ENCODE peak calls at places on chromosomes 4 and X, in four cellular contexts. One of them, this sample, is unnamed.

GRCh38 chrX:44705817-44706551 is 137.8 kb upstream of the DUSP21 start:
- DNase-seq in OCI-LY7: no peak
- DNase-seq in Panc1: no peak
- DNase-seq in fibroblast of mammary gland: no peak
- DNase-seq in this sample: no peak

GRCh38 chr4:114040319-114041116 is 61.1 kb upstream of the ARSJ start:
- DNase-seq in OCI-LY7: no peak
- DNase-seq in Panc1: no peak
- DNase-seq in fibroblast of mammary gland: no peak
- DNase-seq in this sample: no peak

GRCh38 chr4:88008133-88008621 is 742 bp downstream of the PKD2 start:
- DNase-seq in OCI-LY7: peak
- DNase-seq in fibroblast of mammary gland: peak
- DNase-seq in Panc1: no peak
- DNase-seq in this sample: peak

GRCh38 chr4:158895797-158896442 is 127.1 kb downstream of the FNIP2 start:
- DNase-seq in OCI-LY7: peak
- DNase-seq in fibroblast of mammary gland: peak
- DNase-seq in Panc1: no peak
- DNase-seq in this sample: no peak

GRCh38 chr4:36758312-36758690 is 476.9 kb downstream of the DTHD1 start:
- DNase-seq in Panc1: no peak
- DNase-seq in OCI-LY7: no peak
- DNase-seq in fibroblast of mammary gland: no peak
- DNase-seq in this sample: no peak

GRCh38 chr4:173362666-173363065 is 8.1 kb upstream of the SAP30 start:
- DNase-seq in OCI-LY7: no peak
- DNase-seq in fibroblast of mammary gland: no peak
- DNase-seq in Panc1: no peak
- DNase-seq in this sample: no peak

GRCh38 chr4:7240341-7240740 is 48.0 kb downstream of the SORCS2 start:
- DNase-seq in Panc1: no peak
- DNase-seq in fibroblast of mammary gland: no peak
- DNase-seq in OCI-LY7: no peak
- DNase-seq in this sample: no peak

GRCh38 chr4:121243476-121243875 is 79.4 kb upstream of the TNIP3 start:
- DNase-seq in fibroblast of mammary gland: peak
- DNase-seq in OCI-LY7: no peak
- DNase-seq in Panc1: no peak
- DNase-seq in this sample: no peak

GRCh38 chrX:9758239-9758638 is 7.4 kb downstream of the GPR143 start:
- DNase-seq in OCI-LY7: no peak
- DNase-seq in Panc1: no peak
- DNase-seq in fibroblast of mammary gland: no peak
- DNase-seq in this sample: no peak

GRCh38 chrX:103806862-103807474 is 25.1 kb downstream of the RAB9B start:
- DNase-seq in Panc1: no peak
- DNase-seq in OCI-LY7: no peak
- DNase-seq in fibroblast of mammary gland: no peak
- DNase-seq in this sample: no peak

GRCh38 chr4:153257151-153257620 is 52.9 kb downstream of the TRIM2 start:
- DNase-seq in fibroblast of mammary gland: peak
- DNase-seq in Panc1: no peak
- DNase-seq in OCI-LY7: no peak
- DNase-seq in this sample: peak

GRCh38 chrX:15915959-15916703 is 61.5 kb upstream of the AP1S2 start:
- DNase-seq in Panc1: no peak
- DNase-seq in OCI-LY7: no peak
- DNase-seq in fibroblast of mammary gland: peak
- DNase-seq in this sample: no peak

GRCh38 chr4:181946902-181947301 is 296.3 kb upstream of the TENM3 start:
- DNase-seq in fibroblast of mammary gland: no peak
- DNase-seq in Panc1: no peak
- DNase-seq in OCI-LY7: no peak
- DNase-seq in this sample: no peak

GRCh38 chr4:43362875-43363636 is 470.5 kb downstream of the GRXCR1 start:
- DNase-seq in OCI-LY7: no peak
- DNase-seq in fibroblast of mammary gland: no peak
- DNase-seq in Panc1: no peak
- DNase-seq in this sample: no peak

GRCh38 chrX:10011991-10012390 is 44.8 kb downstream of the CLDN34 start:
- DNase-seq in Panc1: no peak
- DNase-seq in fibroblast of mammary gland: no peak
- DNase-seq in OCI-LY7: no peak
- DNase-seq in this sample: no peak

GRCh38 chr4:87128006-87128705 is 92.3 kb downstream of the KLHL8 start:
- DNase-seq in fibroblast of mammary gland: no peak
- DNase-seq in Panc1: no peak
- DNase-seq in OCI-LY7: no peak
- DNase-seq in this sample: no peak

GRCh38 chrX:47243351-47243750 is 10.5 kb downstream of the USP11 start:
- DNase-seq in Panc1: no peak
- DNase-seq in fibroblast of mammary gland: no peak
- DNase-seq in OCI-LY7: no peak
- DNase-seq in this sample: no peak

GRCh38 chrX:84047339-84047738 is 140.7 kb downstream of the RPS6KA6 start:
- DNase-seq in Panc1: no peak
- DNase-seq in OCI-LY7: no peak
- DNase-seq in fibroblast of mammary gland: no peak
- DNase-seq in this sample: no peak

GRCh38 chr4:83110222-83110945 is 4.1 kb downstream of the PLAC8 start:
- DNase-seq in OCI-LY7: peak
- DNase-seq in fibroblast of mammary gland: peak
- DNase-seq in Panc1: peak
- DNase-seq in this sample: peak

GRCh38 chr4:8133897-8134542 is 24.6 kb downstream of the ABLIM2 start:
- DNase-seq in Panc1: no peak
- DNase-seq in fibroblast of mammary gland: no peak
- DNase-seq in OCI-LY7: no peak
- DNase-seq in this sample: no peak

GRCh38 chrX:13652256-13653021 is 502 bp upstream of the TCEANC start:
- DNase-seq in fibroblast of mammary gland: peak
- DNase-seq in Panc1: no peak
- DNase-seq in OCI-LY7: no peak
- DNase-seq in this sample: no peak

GRCh38 chrX:109855501-109855900 is 122.4 kb upstream of the ACSL4 start:
- DNase-seq in fibroblast of mammary gland: no peak
- DNase-seq in OCI-LY7: no peak
- DNase-seq in Panc1: no peak
- DNase-seq in this sample: no peak

GRCh38 chr4:10655968-10656367 is 28.6 kb downstream of the CLNK start:
- DNase-seq in Panc1: peak
- DNase-seq in OCI-LY7: no peak
- DNase-seq in fibroblast of mammary gland: peak
- DNase-seq in this sample: no peak

GRCh38 chr4:41599192-41599786 is 61.3 kb downstream of the LIMCH1 start:
- DNase-seq in OCI-LY7: no peak
- DNase-seq in fibroblast of mammary gland: no peak
- DNase-seq in Panc1: no peak
- DNase-seq in this sample: no peak

GRCh38 chrX:20397587-20397986 is 130.9 kb upstream of the RPS6KA3 start:
- DNase-seq in Panc1: no peak
- DNase-seq in fibroblast of mammary gland: no peak
- DNase-seq in OCI-LY7: no peak
- DNase-seq in this sample: no peak

GRCh38 chr4:94880976-94881375 is 123.2 kb downstream of the BMPR1B start:
- DNase-seq in fibroblast of mammary gland: peak
- DNase-seq in OCI-LY7: no peak
- DNase-seq in Panc1: no peak
- DNase-seq in this sample: no peak

GRCh38 chrX:95539041-95539440 is 1145.6 kb upstream of the DIAPH2 start:
- DNase-seq in Panc1: no peak
- DNase-seq in fibroblast of mammary gland: no peak
- DNase-seq in OCI-LY7: no peak
- DNase-seq in this sample: no peak

GRCh38 chrX:47958943-47959342 is 44.8 kb downstream of the ZNF182 start:
- DNase-seq in Panc1: no peak
- DNase-seq in OCI-LY7: peak
- DNase-seq in fibroblast of mammary gland: peak
- DNase-seq in this sample: no peak

DNA sequence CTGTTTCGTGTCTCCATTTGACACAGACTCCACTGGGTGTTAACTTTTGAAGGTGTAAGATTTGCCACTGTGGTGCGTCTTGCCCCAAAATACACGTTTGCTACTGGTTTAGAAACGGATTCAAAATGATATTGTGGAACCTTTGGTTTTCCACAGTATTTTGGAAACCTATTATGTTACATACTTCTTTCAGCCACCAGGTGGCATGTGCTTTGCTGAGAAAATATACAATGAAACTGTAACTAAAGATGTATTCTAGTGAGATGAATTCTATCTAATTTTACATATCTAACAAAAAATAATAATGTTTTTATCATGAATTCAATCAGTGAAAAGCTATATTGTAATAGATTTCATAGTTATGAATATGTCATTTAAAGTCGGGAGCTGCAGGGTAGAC is 28.4 kb upstream of the SLITRK4 start:
- DNase-seq in Panc1: no peak
- DNase-seq in OCI-LY7: peak
- DNase-seq in fibroblast of mammary gland: peak
- DNase-seq in this sample: peak
- TF ChIP-seq CTCF in Panc1: peak
- TF ChIP-seq CTCF in OCI-LY7: peak
- TF ChIP-seq CTCF in fibroblast of mammary gland: peak
- TF ChIP-seq CTCF in this sample: peak

GRCh38 chr4:111812760-111813159 is 332.5 kb upstream of the FAM241A start:
- DNase-seq in fibroblast of mammary gland: no peak
- DNase-seq in Panc1: no peak
- DNase-seq in OCI-LY7: no peak
- DNase-seq in this sample: no peak

GRCh38 chr4:111813565-111814140 is 331.6 kb upstream of the FAM241A start:
- DNase-seq in Panc1: no peak
- DNase-seq in fibroblast of mammary gland: no peak
- DNase-seq in OCI-LY7: no peak
- DNase-seq in this sample: no peak

GRCh38 chr4:111811661-111812060 is 333.6 kb upstream of the FAM241A start:
- DNase-seq in OCI-LY7: no peak
- DNase-seq in Panc1: no peak
- DNase-seq in fibroblast of mammary gland: no peak
- DNase-seq in this sample: no peak

DNA sequence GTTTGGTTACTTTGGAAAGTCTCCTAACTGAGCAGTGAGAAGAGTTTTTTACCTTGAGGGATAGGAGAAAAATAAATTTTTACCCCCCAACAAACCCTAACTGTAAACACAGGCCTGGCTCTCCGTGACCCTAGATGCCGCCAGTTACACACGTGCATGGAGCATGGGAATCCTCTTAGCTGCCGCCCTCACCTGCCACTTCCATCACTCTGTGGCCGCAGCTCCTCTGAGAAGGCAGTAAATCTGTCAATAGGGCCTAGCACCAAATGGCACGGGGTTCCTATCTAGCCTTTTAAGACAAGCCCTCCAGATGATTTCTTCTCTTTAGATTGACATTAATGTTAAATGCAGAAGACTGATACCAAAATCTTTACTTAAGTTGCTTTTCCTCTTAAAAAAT is 330.3 kb upstream of the FAM241A start:
- DNase-seq in Panc1: no peak
- DNase-seq in OCI-LY7: no peak
- DNase-seq in fibroblast of mammary gland: no peak
- DNase-seq in this sample: no peak
- TF ChIP-seq CTCF in Panc1: no peak
- TF ChIP-seq CTCF in OCI-LY7: no peak
- TF ChIP-seq CTCF in fibroblast of mammary gland: no peak
- TF ChIP-seq CTCF in this sample: no peak

DNA sequence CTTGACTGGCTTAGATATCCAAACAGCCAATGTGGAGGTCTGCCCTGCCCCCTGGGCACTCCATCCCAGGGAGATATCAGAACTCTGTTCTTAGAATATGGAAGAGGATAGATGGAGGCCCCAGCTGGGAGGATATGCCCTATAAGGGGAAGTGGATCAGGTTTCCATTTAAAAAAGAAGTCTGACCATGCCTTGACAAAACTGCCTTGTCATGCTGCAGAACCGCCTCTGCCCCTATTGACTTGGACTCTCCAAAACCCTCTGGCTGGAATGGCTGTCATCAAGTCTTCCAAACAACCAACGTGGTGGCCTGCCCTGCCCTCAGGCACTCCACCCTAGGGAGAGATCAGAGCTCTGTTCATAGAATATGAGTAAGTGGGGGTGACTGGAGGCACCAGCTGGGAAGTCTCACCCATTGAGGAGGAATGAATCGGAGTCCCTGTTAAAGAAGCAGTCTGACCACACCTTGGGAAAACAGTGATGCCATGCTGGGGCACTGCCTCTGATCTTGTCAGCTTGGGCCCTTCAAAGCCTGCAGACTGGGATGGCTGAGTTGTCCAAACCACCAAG is 114.9 kb downstream of the VSIG4 start:
- DNase-seq in OCI-LY7: no peak
- DNase-seq in Panc1: no peak
- DNase-seq in fibroblast of mammary gland: no peak
- DNase-seq in this sample: no peak
- TF ChIP-seq CTCF in OCI-LY7: no peak
- TF ChIP-seq CTCF in Panc1: no peak
- TF ChIP-seq CTCF in fibroblast of mammary gland: no peak
- TF ChIP-seq CTCF in this sample: no peak

DNA sequence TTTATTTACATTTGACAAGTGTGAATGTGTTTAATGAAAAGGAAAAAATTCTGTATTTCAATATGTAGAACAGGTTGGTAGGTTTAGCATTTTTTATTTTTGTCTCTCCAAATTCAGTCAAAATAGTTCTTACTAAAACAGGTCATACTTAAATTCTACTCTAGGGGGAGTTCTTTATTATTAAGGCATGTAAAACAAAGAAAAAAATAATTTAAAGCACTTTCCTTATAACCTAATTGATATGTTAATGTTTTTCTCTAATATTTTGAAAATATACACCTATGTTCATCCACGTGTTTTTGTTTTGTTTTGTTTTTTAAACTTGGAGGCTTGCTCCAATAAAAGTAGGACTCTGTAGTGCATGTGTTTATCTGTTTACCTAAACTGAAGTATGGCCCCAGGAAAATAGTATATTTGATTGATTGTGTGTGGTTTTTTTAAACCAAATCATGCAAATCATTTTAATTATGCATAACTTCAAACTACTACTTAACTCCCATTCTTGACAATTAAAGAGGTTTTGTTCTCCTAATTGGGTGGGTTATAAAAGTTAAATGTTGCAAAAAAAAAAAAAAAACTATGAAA is 562.7 kb downstream of the RPA4 start:
- DNase-seq in OCI-LY7: peak
- DNase-seq in fibroblast of mammary gland: peak
- DNase-seq in Panc1: no peak
- DNase-seq in this sample: no peak
- TF ChIP-seq CTCF in OCI-LY7: peak
- TF ChIP-seq CTCF in fibroblast of mammary gland: peak
- TF ChIP-seq CTCF in Panc1: no peak
- TF ChIP-seq CTCF in this sample: peak

GRCh38 chr4:76106442-76106841 is 31.9 kb downstream of the ART3 start:
- DNase-seq in OCI-LY7: no peak
- DNase-seq in Panc1: no peak
- DNase-seq in fibroblast of mammary gland: no peak
- DNase-seq in this sample: no peak

GRCh38 chr4:76105652-76106051 is 31.1 kb downstream of the ART3 start:
- DNase-seq in OCI-LY7: no peak
- DNase-seq in Panc1: no peak
- DNase-seq in fibroblast of mammary gland: no peak
- DNase-seq in this sample: no peak

GRCh38 chr4:76108467-76109181 is 34.1 kb downstream of the ART3 start:
- DNase-seq in fibroblast of mammary gland: peak
- DNase-seq in OCI-LY7: peak
- DNase-seq in Panc1: no peak
- DNase-seq in this sample: no peak
- TF ChIP-seq CTCF in fibroblast of mammary gland: no peak
- TF ChIP-seq CTCF in OCI-LY7: peak
- TF ChIP-seq CTCF in Panc1: peak
- TF ChIP-seq CTCF in this sample: no peak

This sample was measured in neural crest cell.